ENCODE peak calls at places on chromosomes 4 and X, in seven cellular contexts. W, B, J, K, H, U and X are unnamed samples.
A peak's percentile ranks its signal among the peaks of the same experiment; 100 is the strongest.

GRCh38 chr4:54929459-54929858 is 195.9 kb downstream of the KDR start:
- DNase-seq in W (no peak), B (no peak), J (no peak), K (no peak), H (no peak), U (no peak), X (no peak)

GRCh38 chr4:71026086-71026485 is 32.6 kb downstream of the DCK start:
- DNase-seq in W (no peak), B (no peak), J (peak; percentile 89), K (peak; percentile 42), H (no peak), U (peak; percentile 14), X (peak; percentile 88)

GRCh38 chr4:152590179-152591031 is 54.5 kb upstream of the FBXW7 start:
- DNase-seq in W (no peak), B (no peak), J (peak; percentile 99), K (peak; percentile 92), H (no peak), U (peak; percentile 74), X (peak; percentile 96)

GRCh38 chr4:47251363-47252135 is 212.0 kb downstream of the COMMD8 start:
- DNase-seq in W (no peak), B (no peak), J (no peak), K (no peak), H (no peak), U (no peak), X (no peak)

GRCh38 chr4:212438-213174 is 88.3 kb downstream of the ZNF718 start:
- DNase-seq in W (peak; percentile 87), B (peak; percentile 76), J (peak; percentile 90), K (peak; percentile 46), H (peak; percentile 75), U (peak; percentile 49), X (peak; percentile 92)

GRCh38 chrX:72086995-72087394 is 44.7 kb downstream of the RTL5 start:
- DNase-seq in W (no peak), B (no peak), J (no peak), K (no peak), H (no peak), U (no peak), X (no peak)

GRCh38 chr4:8914461-8915171 is 43.0 kb upstream of the HMX1 start:
- DNase-seq in W (peak; percentile 28), B (peak; percentile 61), J (no peak), K (no peak), H (peak; percentile 8), U (no peak), X (no peak)

GRCh38 chr4:85556293-85556692 is 81.3 kb downstream of the ARHGAP24 start:
- DNase-seq in W (no peak), B (no peak), J (no peak), K (no peak), H (no peak), U (no peak), X (no peak)

GRCh38 chr4:13829457-13829856 is 201.9 kb upstream of the BOD1L1 start:
- DNase-seq in W (no peak), B (no peak), J (peak; percentile 8), K (no peak), H (no peak), U (no peak), X (no peak)

GRCh38 chr4:82500830-82501229 is 61.0 kb downstream of the TMEM150C start:
- DNase-seq in W (no peak), B (no peak), J (no peak), K (no peak), H (no peak), U (no peak), X (no peak)

GRCh38 chrX:26649534-26649933 is 433.6 kb downstream of the MAGEB5 start:
- DNase-seq in W (no peak), B (no peak), J (peak; percentile 22), K (no peak), H (no peak), U (no peak), X (peak; percentile 13)

GRCh38 chrX:151753313-151754041 is 18.9 kb downstream of the CNGA2 start:
- DNase-seq in W (peak; percentile 67), B (peak; percentile 65), J (peak; percentile 58), K (no peak), H (peak; percentile 59), U (no peak), X (peak; percentile 63)

GRCh38 chr4:17662694-17663093 is 48.3 kb downstream of the MED28 start:
- DNase-seq in W (no peak), B (no peak), J (peak; percentile 63), K (no peak), H (no peak), U (peak; percentile 1), X (peak; percentile 47)

GRCh38 chr4:128571747-128572146 is 237.8 kb upstream of the JADE1 start:
- DNase-seq in W (no peak), B (no peak), J (peak; percentile 97), K (peak; percentile 72), H (peak; percentile 52), U (peak; percentile 87), X (peak; percentile 97)

GRCh38 chr4:126405369-126405982 is 1090.7 kb downstream of the FAT4 start:
- DNase-seq in W (no peak), B (no peak), J (peak; percentile 47), K (peak; percentile 4), H (no peak), U (no peak), X (peak; percentile 32)
- TF ChIP-seq CTCF in W (no peak), B (peak; percentile 53), J (peak; percentile 64), K (peak; percentile 66), H (no peak), U (peak; percentile 51), X (peak; percentile 60)

GRCh38 chr4:114019972-114020358 is 40.5 kb upstream of the ARSJ start:
- DNase-seq in W (no peak), B (no peak), J (no peak), K (no peak), H (no peak), U (no peak), X (no peak)

GRCh38 chr4:114019276-114019971 is 40.0 kb upstream of the ARSJ start:
- DNase-seq in W (no peak), B (no peak), J (peak; percentile 57), K (no peak), H (no peak), U (no peak), X (peak; percentile 71)

GRCh38 chr4:114017120-114017917 is 37.9 kb upstream of the ARSJ start:
- DNase-seq in W (no peak), B (no peak), J (no peak), K (no peak), H (no peak), U (no peak), X (no peak)

GRCh38 chr4:114025176-114025777 is 45.8 kb upstream of the ARSJ start:
- DNase-seq in W (no peak), B (no peak), J (no peak), K (no peak), H (no peak), U (no peak), X (no peak)

GRCh38 chr4:114021445-114021844 is 42.0 kb upstream of the ARSJ start:
- DNase-seq in W (no peak), B (no peak), J (no peak), K (no peak), H (no peak), U (no peak), X (no peak)
- H3K4me3 ChIP-seq in W (no peak overlapping the region), B (no peak overlapping the region), J (no peak overlapping the region), K (no peak overlapping the region), H (no peak overlapping the region), U (no peak overlapping the region), X (no peak overlapping the region)

GRCh38 chr4:161948026-161948770 is 215.6 kb downstream of the FSTL5 start:
- DNase-seq in W (no peak), B (no peak), J (no peak), K (no peak), H (no peak), U (no peak), X (no peak)

GRCh38 chr4:161949941-161950725 is 213.7 kb downstream of the FSTL5 start:
- DNase-seq in W (no peak), B (no peak), J (peak; percentile 3), K (peak; percentile 13), H (no peak), U (peak; percentile 13), X (no peak)

DNA sequence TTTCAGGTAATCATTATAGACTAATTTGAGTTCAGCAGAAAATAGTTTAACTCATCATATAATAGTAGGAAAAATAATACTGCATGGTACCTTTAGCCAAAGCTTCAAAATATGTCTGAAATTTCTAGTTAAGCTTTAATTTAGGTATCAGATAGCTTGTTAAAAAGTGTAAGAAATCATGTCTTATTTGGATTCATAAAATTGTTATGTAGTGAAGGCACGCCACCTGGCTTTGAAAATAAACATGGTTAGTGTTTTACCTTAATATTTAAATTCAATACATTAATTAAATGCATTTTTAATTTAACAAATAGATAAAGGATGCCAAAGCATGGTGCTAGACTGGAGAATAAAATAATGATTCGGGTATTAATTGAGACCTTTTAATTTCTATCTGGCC is 211.4 kb downstream of the FSTL5 start:
- DNase-seq in W (no peak), B (no peak), J (no peak), K (no peak), H (no peak), U (no peak), X (no peak)
- TF ChIP-seq CTCF in W (peak; percentile 38), B (peak; percentile 9), J (no peak), K (no peak), H (no peak), U (no peak), X (no peak)

GRCh38 chrX:9786839-9787635 is 808 bp downstream of the SHROOM2 start:
- DNase-seq in W (no peak), B (no peak), J (no peak), K (no peak), H (no peak), U (no peak), X (peak; percentile 10)
- H3K4me3 ChIP-seq in W (peak overlapping the region; percentile 57), B (peak overlapping the region; percentile 31), J (no peak overlapping the region), K (no peak overlapping the region), H (peak overlapping the region; percentile 3), U (no peak overlapping the region), X (peak overlapping the region; percentile 44)

GRCh38 chr4:6709230-6710114 is at the start of gene MRFAP1L1:
- DNase-seq in W (peak; percentile 94), B (peak; percentile 96), J (peak; percentile 96), K (peak; percentile 87), H (peak; percentile 97), U (peak; percentile 80), X (peak; percentile 98)
- TF ChIP-seq CTCF in W (no peak), B (no peak), J (peak; percentile 4), K (no peak), H (no peak), U (peak; percentile 27), X (peak; percentile 12)

DNA sequence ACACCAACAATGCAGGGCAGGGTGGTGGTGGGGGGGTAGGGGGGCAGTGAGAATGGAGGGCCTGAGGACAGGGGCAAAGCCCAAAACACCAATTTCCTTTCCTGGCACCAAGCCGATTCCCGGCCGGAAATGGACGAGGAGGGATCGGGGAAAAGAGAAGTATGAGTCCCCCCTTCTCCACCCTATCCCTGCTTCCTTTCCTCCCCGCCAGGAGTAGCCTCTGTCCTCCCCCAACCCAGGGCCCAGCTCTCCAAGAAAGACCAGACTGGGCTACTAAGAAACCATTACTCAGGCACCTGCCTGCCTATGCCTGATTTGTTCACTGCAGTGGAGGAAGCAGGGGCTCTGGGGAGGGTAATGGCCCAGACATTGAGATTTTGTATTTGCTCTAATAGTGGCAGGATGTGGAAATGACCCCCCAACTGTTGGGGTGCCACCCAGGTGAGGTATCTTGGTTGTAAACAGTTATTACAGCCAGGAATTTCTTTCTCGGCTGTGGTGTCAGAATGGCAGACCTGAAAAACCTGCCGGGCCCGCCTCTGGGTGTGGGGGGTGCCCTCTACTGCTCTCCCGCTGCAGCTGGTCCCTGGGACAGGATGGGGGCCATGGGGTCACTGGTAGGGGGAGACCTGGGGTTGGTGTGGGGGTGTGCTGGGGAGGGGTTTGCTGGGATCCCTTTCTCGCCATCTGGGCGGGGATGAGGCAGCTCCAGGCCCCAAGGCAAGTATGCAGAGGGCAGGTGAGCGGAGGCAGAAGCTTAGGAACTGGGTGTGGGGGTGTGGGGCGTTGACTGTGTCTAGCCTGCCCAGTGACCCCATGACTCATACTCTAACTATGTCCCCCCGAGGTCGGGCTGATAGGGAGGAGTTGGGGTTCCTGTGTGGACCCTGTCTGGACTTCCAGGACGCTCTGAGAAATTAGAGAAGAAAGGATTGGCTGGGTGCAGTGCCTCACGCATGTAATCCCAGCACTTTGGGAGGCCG is 701 bp downstream of the CCDC120 start:
- DNase-seq in W (no peak), B (no peak), J (no peak), K (no peak), H (no peak), U (no peak), X (no peak)
- H3K4me3 ChIP-seq in W (no peak overlapping the region), B (no peak overlapping the region), J (no peak overlapping the region), K (no peak overlapping the region), H (no peak overlapping the region), U (no peak overlapping the region), X (no peak overlapping the region)